ENCODE peak calls at places on chromosomes 5 and 9, in six cellular contexts. L is IMR-90, V is PC-9, W is HL-60, D is tibial nerve, H is sigmoid colon. K is an unnamed sample.

GRCh38 chr5:68891718-68892117 is 202.1 kb upstream of the SLC30A5 start:
- DNase-seq in L (no peak), V (no peak), W (no peak), D (no peak), H (no peak), K (no peak)

GRCh38 chr9:124419832-124420489 is 4.7 kb upstream of the PSMB7 start:
- DNase-seq in L (no peak), V (no peak), W (no peak), D (no peak), H (no peak), K (no peak)

GRCh38 chr9:82488702-82489578 is 500.4 kb downstream of the SPATA31D1 start:
- DNase-seq in L (peak), V (no peak), W (no peak), D (no peak), H (no peak), K (peak)

GRCh38 chr5:4419276-4419675 is 720.9 kb upstream of the ADAMTS16 start:
- DNase-seq in L (no peak), V (no peak), W (no peak), D (no peak), H (no peak), K (no peak)

GRCh38 chr9:124769451-124770358 is 1.4 kb downstream of the NR6A1 start:
- DNase-seq in L (no peak), V (peak), W (no peak), D (no peak), H (no peak), K (no peak)

GRCh38 chr9:5529683-5530221 is 19.4 kb downstream of the PDCD1LG2 start:
- DNase-seq in L (peak), V (peak), W (no peak), D (no peak), H (no peak), K (peak)

GRCh38 chr9:124215551-124215910 is 42.2 kb upstream of the NEK6 start:
- DNase-seq in L (no peak), V (no peak), W (no peak), D (no peak), H (peak), K (no peak)

GRCh38 chr5:74587895-74588294 is 52.6 kb downstream of the ENC1 start:
- DNase-seq in L (no peak), V (no peak), W (no peak), D (no peak), H (no peak), K (no peak)

GRCh38 chr9:14096182-14096922 is 217.6 kb downstream of the NFIB start:
- DNase-seq in L (peak), V (no peak), W (no peak), D (no peak), H (no peak), K (peak)

GRCh38 chr9:136403915-136404800 is 4.2 kb upstream of the SNAPC4 start:
- DNase-seq in L (no peak), V (no peak), W (no peak), D (no peak), H (no peak), K (no peak)

GRCh38 chr5:40409600-40409999 is 270.1 kb upstream of the PTGER4 start:
- DNase-seq in L (no peak), V (no peak), W (peak), D (no peak), H (no peak), K (no peak)

GRCh38 chr5:10471672-10472071 is 30.0 kb downstream of the ROPN1L start:
- DNase-seq in L (peak), V (no peak), W (no peak), D (no peak), H (no peak), K (no peak)

GRCh38 chr5:1510151-1510561 is 13.6 kb downstream of the LPCAT1 start:
- DNase-seq in L (no peak), V (no peak), W (no peak), D (no peak), H (peak), K (no peak)

DNA sequence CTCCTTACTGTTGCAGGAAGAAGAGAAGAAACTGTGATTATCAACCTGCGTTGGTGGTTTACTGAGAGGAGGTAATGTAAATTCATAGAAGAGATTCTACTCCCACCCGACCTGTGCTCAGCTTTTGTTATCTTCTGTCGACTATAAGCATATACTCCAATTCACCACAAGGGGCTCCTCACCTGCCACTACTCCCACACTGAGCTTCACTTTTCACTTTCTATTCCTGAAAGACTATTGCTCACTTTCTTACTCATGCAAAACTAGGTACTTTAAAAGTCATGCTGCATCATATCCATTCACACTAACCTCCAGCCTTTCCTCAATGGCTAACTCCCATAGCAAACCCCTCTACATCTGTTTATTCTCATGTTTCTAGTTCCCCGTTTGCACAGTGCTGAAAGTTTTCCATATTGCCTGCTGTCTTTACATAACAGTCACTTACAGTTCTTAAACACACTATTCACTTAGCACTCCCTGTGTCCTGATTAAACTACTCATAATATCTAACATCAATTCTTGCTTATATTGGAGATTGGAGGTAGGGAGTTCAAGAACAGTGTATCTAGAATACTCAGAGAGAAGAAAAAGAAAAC is 1062.6 kb downstream of the NR2F1-AS1 start:
- DNase-seq in L (peak), V (no peak), W (no peak), D (no peak), H (no peak), K (peak)
- TF ChIP-seq CTCF in L (peak), V (peak), W (peak), D (peak), H (peak), K (peak)

GRCh38 chr9:123002754-123003153 is 30.7 kb upstream of the GPR21 start:
- DNase-seq in L (peak), V (no peak), W (no peak), D (no peak), H (no peak), K (no peak)
- H3K27ac ChIP-seq in L (peak), V (no peak), W (peak), D (no peak), H (peak), K (no peak)

GRCh38 chr5:114062940-114063867 is 298.7 kb upstream of the KCNN2 start:
- DNase-seq in L (peak), V (no peak), W (no peak), D (no peak), H (no peak), K (no peak)
- TF ChIP-seq CTCF in L (peak), V (no peak), W (no peak), D (no peak), H (no peak), K (peak)

GRCh38 chr5:135993248-135993893 is 35.4 kb upstream of the TGFBI start:
- DNase-seq in L (peak), V (no peak), W (no peak), D (no peak), H (no peak), K (no peak)

GRCh38 chr5:135995979-135996378 is 32.8 kb upstream of the TGFBI start:
- DNase-seq in L (no peak), V (no peak), W (no peak), D (no peak), H (no peak), K (no peak)

GRCh38 chr5:135996611-135997010 is 32.2 kb upstream of the TGFBI start:
- DNase-seq in L (peak), V (no peak), W (no peak), D (no peak), H (no peak), K (no peak)

GRCh38 chr5:135991381-135991907 is 36.7 kb upstream of the LECT2 start:
- DNase-seq in L (no peak), V (no peak), W (no peak), D (no peak), H (no peak), K (no peak)

GRCh38 chr5:135993894-135994514 is 34.8 kb upstream of the TGFBI start:
- DNase-seq in L (peak), V (no peak), W (no peak), D (no peak), H (no peak), K (peak)
- H3K27ac ChIP-seq in L (peak), V (no peak), W (no peak), D (peak), H (peak), K (no peak)

GRCh38 chr5:171310334-171310815 is 1.3 kb downstream of the TLX3 start:
- DNase-seq in L (no peak), V (no peak), W (no peak), D (no peak), H (no peak), K (no peak)

GRCh38 chr5:171310816-171311697 is 2.0 kb downstream of the TLX3 start:
- DNase-seq in L (peak), V (no peak), W (no peak), D (no peak), H (no peak), K (peak)

GRCh38 chr5:171308453-171309275 is at the start of gene TLX3:
- DNase-seq in L (peak), V (no peak), W (no peak), D (no peak), H (no peak), K (peak)

GRCh38 chr5:171309276-171309525 is 153 bp downstream of the TLX3 start:
- DNase-seq in L (no peak), V (no peak), W (no peak), D (no peak), H (no peak), K (no peak)

DNA sequence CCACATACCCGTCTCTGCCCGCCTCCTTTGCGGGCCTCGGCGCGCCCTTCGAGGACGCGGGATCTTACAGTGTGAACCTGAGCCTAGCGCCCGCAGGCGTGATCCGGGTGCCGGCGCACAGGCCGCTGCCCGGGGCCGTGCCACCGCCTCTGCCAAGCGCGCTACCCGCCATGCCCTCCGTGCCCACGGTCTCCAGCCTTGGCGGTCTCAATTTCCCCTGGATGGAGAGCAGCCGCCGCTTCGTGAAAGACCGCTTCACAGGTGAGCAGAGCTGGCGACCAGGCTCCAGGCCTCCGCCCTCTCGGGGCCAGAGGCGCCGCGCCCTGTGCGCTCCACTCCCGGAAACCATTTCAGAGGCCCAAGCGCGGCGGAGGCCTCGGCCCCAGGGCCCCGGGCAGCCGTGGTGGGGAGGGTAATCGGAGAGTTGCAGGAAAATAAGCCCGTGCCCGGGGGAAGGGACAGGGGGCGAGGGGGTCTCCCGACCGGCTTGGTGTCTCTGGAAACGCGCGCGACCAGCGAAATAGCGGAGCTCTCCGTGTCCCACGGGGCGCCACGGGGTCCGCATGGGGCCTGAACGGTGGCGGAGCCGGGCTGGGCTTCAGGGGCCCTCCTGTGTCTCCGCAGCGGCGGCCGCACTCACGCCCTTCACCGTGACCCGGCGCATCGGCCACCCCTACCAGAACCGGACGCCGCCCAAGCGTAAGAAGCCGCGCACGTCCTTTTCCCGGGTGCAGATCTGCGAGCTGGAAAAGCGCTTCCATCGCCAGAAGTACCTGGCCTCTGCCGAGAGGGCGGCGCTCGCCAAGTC is 682 bp downstream of the TLX3 start:
- DNase-seq in L (no peak), V (no peak), W (peak), D (no peak), H (no peak), K (no peak)
- TF ChIP-seq CTCF in L (peak), V (no peak), W (peak), D (no peak), H (no peak), K (peak)

GRCh38 chr9:27421567-27421966 is 102.5 kb upstream of the IFNK start:
- DNase-seq in L (no peak), V (no peak), W (no peak), D (no peak), H (no peak), K (peak)
- H3K27ac ChIP-seq in L (no peak), V (no peak), W (no peak), D (no peak), H (no peak), K (peak)